ENCODE peak calls at places on chromosomes 5 and 9, in seven cellular contexts. B is MM.1S, F is endothelial cell of umbilical vein, A is cardiac muscle cell, E is kidney, G is stomach, Y is pancreas. X is an unnamed sample. For H3K9me3, the result is how much of the 10 kb centered on the place peaks cover.

GRCh38 chr9:84697042-84697441 is 27.5 kb downstream of the NTRK2 start:
- DNase-seq in Y (no peak), E (no peak), G (no peak), B (no peak), F (no peak), A (no peak), X (no peak)

GRCh38 chr5:36596756-36597155 is 9.7 kb upstream of the SLC1A3 start:
- DNase-seq in Y (no peak), E (no peak), G (no peak), B (no peak), F (no peak), A (no peak), X (no peak)

GRCh38 chr5:81552844-81553569 is 159.1 kb upstream of the ACOT12 start:
- DNase-seq in G (no peak), Y (no peak), E (no peak), B (no peak), A (peak), F (peak), X (no peak)

GRCh38 chr9:13278368-13279246 is 885 bp downstream of the MPDZ start:
- DNase-seq in E (peak), B (no peak), Y (peak), G (peak), A (peak), F (peak), X (no peak)

GRCh38 chr5:98771389-98772109 is 1.9 kb upstream of the RGMB start:
- DNase-seq in Y (peak), A (peak), G (peak), B (peak), F (peak), E (no peak), X (peak)

GRCh38 chr5:79070002-79070567 is 518 bp downstream of the BHMT2 start:
- DNase-seq in A (peak), E (peak), Y (no peak), G (no peak), F (peak), B (no peak), X (no peak)

GRCh38 chr5:71923755-71924154 is 183.5 kb upstream of the MAP1B start:
- DNase-seq in Y (no peak), F (no peak), A (no peak), G (no peak), B (no peak), E (no peak), X (no peak)

GRCh38 chr9:128528445-128529160 is 23.8 kb upstream of the SPTAN1 start:
- DNase-seq in A (peak), F (peak), G (no peak), E (no peak), B (no peak), Y (no peak), X (no peak)

GRCh38 chr5:100840364-100840763 is 62.7 kb downstream of the ST8SIA4 start:
- DNase-seq in F (peak), E (no peak), Y (no peak), G (no peak), B (no peak), A (peak), X (no peak)

GRCh38 chr9:83714316-83714715 is 6.6 kb upstream of the UBQLN1 start:
- DNase-seq in Y (no peak), F (peak), G (no peak), A (no peak), E (no peak), B (no peak), X (no peak)

GRCh38 chr9:127347831-127348699 is 48.9 kb upstream of the SLC2A8 start:
- DNase-seq in G (peak), F (peak), Y (no peak), A (peak), B (no peak), E (no peak), X (no peak)

DNA sequence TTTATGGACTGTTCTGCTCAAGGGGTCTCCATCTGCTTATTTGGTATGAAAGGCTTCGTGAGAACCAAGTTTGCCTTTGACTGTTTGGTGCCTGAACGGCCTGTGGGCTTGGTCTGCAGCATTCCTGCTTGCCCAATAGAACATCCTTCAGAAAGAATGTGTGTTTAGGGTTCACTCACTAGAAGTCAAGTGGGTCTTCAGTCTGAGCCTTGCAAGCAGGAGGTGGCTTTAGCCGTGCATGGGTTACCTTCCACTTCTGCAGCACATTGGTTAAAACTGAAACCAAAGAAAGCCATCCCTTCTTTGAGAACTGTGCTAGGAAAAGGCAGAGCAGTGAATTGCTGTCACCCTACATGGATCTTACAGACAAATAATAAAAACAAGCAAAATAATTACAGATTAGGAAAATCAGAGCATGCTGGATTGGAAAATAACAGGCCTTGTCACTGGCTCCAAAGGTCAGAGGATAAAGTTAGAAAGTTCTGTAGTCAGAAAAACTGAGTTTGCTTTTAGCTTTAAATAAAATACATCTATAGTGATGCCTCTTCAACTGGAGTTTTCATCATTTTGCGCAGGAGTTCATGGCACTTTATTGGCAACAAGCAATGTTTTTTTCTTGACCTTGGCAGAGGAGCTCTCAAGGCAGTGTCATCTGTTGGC is 16.6 kb downstream of the WWC1 start:
- DNase-seq in Y (no peak), G (no peak), F (no peak), B (no peak), A (no peak), E (no peak), X (no peak)
- H3K9me3 ChIP-seq in Y (under half), G (under half), F (under half), B (under half), A (under half), E (under half), X (under half)

GRCh38 chr9:113621309-113621791 is 157.8 kb downstream of the RGS3 start:
- DNase-seq in B (no peak), G (no peak), F (peak), Y (no peak), E (peak), A (peak), X (no peak)

GRCh38 chr9:113620377-113621161 is 157.0 kb downstream of the RGS3 start:
- DNase-seq in G (peak), Y (peak), E (peak), B (no peak), F (peak), A (peak), X (no peak)

GRCh38 chr9:113619156-113619861 is 155.8 kb downstream of the RGS3 start:
- DNase-seq in Y (no peak), B (no peak), F (no peak), E (peak), G (no peak), A (no peak), X (no peak)

GRCh38 chr9:113622038-113622437 is 158.5 kb downstream of the RGS3 start:
- DNase-seq in B (no peak), E (no peak), F (no peak), G (no peak), A (no peak), Y (no peak), X (no peak)

GRCh38 chr9:113620016-113620376 is 156.5 kb downstream of the RGS3 start:
- DNase-seq in Y (no peak), F (no peak), A (no peak), B (no peak), G (no peak), E (peak), X (no peak)
- H3K4me3 ChIP-seq in Y (no peak), F (peak), A (no peak), B (no peak), G (no peak), E (peak), X (no peak)

GRCh38 chr5:141392429-141393198 is at the start of gene PCDHGA8:
- DNase-seq in F (no peak), Y (no peak), G (no peak), E (no peak), A (no peak), B (peak), X (no peak)
- H3K9me3 ChIP-seq in F (under half), Y (under half), G (half or more), E (under half), A (under half), B (under half), X (under half)

GRCh38 chr5:73301208-73302088 is 128.5 kb downstream of the TMEM174 start:
- DNase-seq in E (no peak), Y (no peak), F (no peak), G (no peak), A (no peak), B (no peak), X (no peak)

GRCh38 chr5:73300520-73301207 is 127.7 kb downstream of the TMEM174 start:
- DNase-seq in Y (no peak), E (no peak), A (no peak), G (no peak), F (no peak), B (no peak), X (no peak)

GRCh38 chr5:73298251-73299016 is 125.4 kb downstream of the TMEM174 start:
- DNase-seq in Y (no peak), F (no peak), G (no peak), B (no peak), E (peak), A (no peak), X (no peak)

GRCh38 chr5:73299017-73299630 is 126.1 kb downstream of the TMEM174 start:
- DNase-seq in Y (no peak), B (no peak), G (no peak), E (peak), A (no peak), F (no peak), X (no peak)

GRCh38 chr5:73299665-73300435 is 126.9 kb downstream of the TMEM174 start:
- DNase-seq in Y (no peak), E (no peak), G (no peak), B (no peak), F (no peak), A (no peak), X (no peak)
- H3K4me3 ChIP-seq in Y (no peak), E (peak), G (no peak), B (no peak), F (no peak), A (no peak), X (no peak)

DNA sequence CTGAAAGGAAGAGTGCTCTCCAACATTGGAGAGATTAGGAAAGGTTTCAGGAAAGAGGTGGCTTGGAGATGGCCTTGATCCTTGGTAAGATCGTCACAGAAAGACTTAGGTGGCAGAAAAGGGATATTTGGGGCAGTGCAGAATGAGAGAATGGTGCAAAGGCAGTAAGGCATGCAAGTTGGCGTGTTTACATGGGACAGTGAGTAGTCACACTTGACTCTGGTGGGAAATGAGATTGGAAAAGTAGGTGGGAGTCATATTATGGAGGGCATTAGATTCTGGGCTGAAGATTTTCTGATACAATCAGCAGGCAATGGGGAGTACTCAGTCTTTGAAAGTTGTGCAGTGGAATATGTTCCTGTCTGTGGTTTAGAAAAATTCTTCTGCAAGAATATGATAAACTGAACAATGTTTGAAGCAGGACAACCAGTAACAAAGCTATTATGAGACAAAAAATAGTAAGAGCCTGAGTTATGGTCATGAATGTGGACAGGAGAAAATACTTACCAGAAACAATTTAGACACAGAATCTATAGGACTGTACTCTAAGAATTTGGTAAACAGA is 76.2 kb upstream of the ANKRD55 start:
- DNase-seq in B (no peak), E (no peak), Y (no peak), F (no peak), G (no peak), A (peak), X (no peak)
- H3K9me3 ChIP-seq in B (under half), E (under half), Y (under half), F (under half), G (under half), A (under half), X (under half)

GRCh38 chr9:124219290-124219605 is 38.5 kb upstream of the NEK6 start:
- DNase-seq in F (no peak), B (no peak), E (no peak), A (no peak), G (no peak), Y (no peak), X (no peak)

GRCh38 chr9:124217839-124218437 is 39.8 kb upstream of the NEK6 start:
- DNase-seq in A (no peak), G (peak), F (no peak), E (peak), B (peak), Y (no peak), X (no peak)

GRCh38 chr9:124216474-124217176 is 41.1 kb upstream of the NEK6 start:
- DNase-seq in B (peak), Y (no peak), A (no peak), F (no peak), G (peak), E (no peak), X (no peak)

GRCh38 chr9:124220551-124221451 is 36.9 kb upstream of the NEK6 start:
- DNase-seq in G (peak), B (no peak), F (peak), E (peak), Y (peak), A (peak), X (no peak)

GRCh38 chr9:124218438-124219289 is 39.1 kb upstream of the NEK6 start:
- DNase-seq in Y (no peak), A (peak), F (peak), B (peak), G (peak), E (no peak), X (no peak)
- H3K4me3 ChIP-seq in Y (no peak), A (no peak), F (no peak), B (no peak), G (no peak), E (no peak), X (no peak)

GRCh38 chr5:132291026-132291425 is 3.2 kb upstream of the SLC22A4 start:
- DNase-seq in Y (no peak), G (no peak), F (no peak), A (no peak), B (peak), E (no peak), X (no peak)
- H3K9me3 ChIP-seq in Y (under half), G (under half), F (under half), A (under half), B (under half), E (under half), X (under half)

X was measured in CD8-positive, alpha-beta T cell.